ENCODE peak calls at places on chromosomes 4 and X, in six cellular contexts. P is heart left ventricle; Y is colonic mucosa; J is CD8-positive, alpha-beta T cell; E is breast epithelium; T is astrocyte. Z is an unnamed sample.

GRCh38 chrX:122091571-122091970 is 1044.2 kb downstream of the GLUD2 start:
- DNase-seq in P (no peak), J (no peak), T (no peak), Y (no peak), E (no peak), Z (peak; percentile 62)

GRCh38 chrX:23766650-23767551 is 16.1 kb upstream of the SAT1 start:
- DNase-seq in Y (no peak), J (no peak), T (no peak), P (no peak), E (no peak), Z (no peak)

GRCh38 chrX:110396777-110397176 is 38.1 kb downstream of the RTL9 start:
- DNase-seq in E (no peak), T (no peak), J (no peak), P (no peak), Y (no peak), Z (no peak)

GRCh38 chr4:40687676-40688389 is 58.2 kb upstream of the RBM47 start:
- DNase-seq in J (no peak), Y (no peak), E (no peak), P (no peak), T (no peak), Z (no peak)

GRCh38 chrX:119025900-119026299 is 46.9 kb upstream of the CT47C1 start:
- DNase-seq in P (no peak), T (no peak), Y (no peak), J (no peak), E (no peak), Z (no peak)

GRCh38 chr4:185005209-185005819 is 13.0 kb upstream of the HELT start:
- DNase-seq in E (peak; percentile 86), T (peak; percentile 27), J (peak; percentile 76), Y (peak; percentile 86), P (peak; percentile 85), Z (peak; percentile 63)

GRCh38 chr4:183362916-183363542 is 40.8 kb upstream of the CLDN24 start:
- DNase-seq in J (no peak), T (peak; percentile 29), P (no peak), Y (no peak), E (no peak), Z (no peak)

GRCh38 chr4:94695389-94695788 is 62.4 kb upstream of the BMPR1B start:
- DNase-seq in T (no peak), P (no peak), Y (no peak), J (no peak), E (no peak), Z (no peak)

GRCh38 chrX:71609095-71609750 is 9.1 kb downstream of the CXCR3 start:
- DNase-seq in J (no peak), T (no peak), P (no peak), Y (no peak), E (no peak), Z (no peak)

GRCh38 chr4:56990109-56990508 is 11.4 kb downstream of the POLR2B start:
- DNase-seq in Y (no peak), J (no peak), P (no peak), T (peak; percentile 62), E (no peak), Z (no peak)

GRCh38 chrX:42127563-42127962 is 204.2 kb upstream of the CASK start:
- DNase-seq in P (no peak), Y (no peak), J (no peak), T (no peak), E (no peak), Z (no peak)

GRCh38 chrX:50697691-50698090 is 116.3 kb downstream of the SHROOM4 start:
- DNase-seq in T (peak; percentile 86), E (no peak), P (no peak), Y (no peak), J (no peak), Z (peak; percentile 55)

GRCh38 chrX:14389682-14390081 is 139.7 kb upstream of the GLRA2 start:
- DNase-seq in E (no peak), T (no peak), P (no peak), Y (no peak), J (no peak), Z (no peak)

GRCh38 chr4:6960628-6961027 is 51.0 kb downstream of the TBC1D14 start:
- DNase-seq in J (no peak), P (no peak), E (peak; percentile 31), Y (no peak), T (no peak), Z (no peak)

GRCh38 chr4:12178614-12179263 is 750.0 kb upstream of the HS3ST1 start:
- DNase-seq in T (no peak), E (no peak), P (no peak), J (no peak), Y (no peak), Z (no peak)

GRCh38 chrX:67346667-67347066 is 197.2 kb upstream of the AR start:
- DNase-seq in J (no peak), E (no peak), T (no peak), Y (no peak), P (no peak), Z (no peak)

GRCh38 chrX:67353651-67354370 is 190.0 kb upstream of the AR start:
- DNase-seq in Y (no peak), J (no peak), E (no peak), T (no peak), P (no peak), Z (no peak)

GRCh38 chrX:67347145-67347544 is 196.7 kb upstream of the AR start:
- DNase-seq in J (no peak), Y (no peak), E (no peak), P (no peak), T (no peak), Z (no peak)

GRCh38 chrX:67346225-67346624 is 197.6 kb upstream of the AR start:
- DNase-seq in P (no peak), E (no peak), T (no peak), J (no peak), Y (no peak), Z (no peak)

DNA sequence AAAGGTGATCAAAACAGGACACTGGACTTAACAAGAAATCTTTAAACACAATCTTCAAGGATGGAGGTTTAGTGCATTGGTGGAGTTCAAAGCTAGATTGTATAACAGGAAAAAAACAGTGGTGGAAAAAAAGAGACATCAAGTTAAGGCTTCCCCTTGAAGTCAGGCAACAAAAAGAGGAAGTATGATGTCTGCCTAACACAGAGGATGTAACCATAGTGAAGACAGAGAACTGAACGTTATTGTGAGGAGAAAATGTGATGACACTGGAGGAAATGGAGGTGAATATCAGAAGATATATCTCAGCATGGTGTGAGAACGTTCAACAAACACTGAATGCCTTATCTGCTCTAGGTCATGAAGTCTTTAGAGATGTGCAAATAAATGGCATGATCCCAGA is 192.4 kb upstream of the AR start:
- DNase-seq in J (no peak), Y (no peak), T (no peak), P (no peak), E (no peak), Z (no peak)
- H3K9me3 ChIP-seq in J (no peaks in the 10 kb centered on the region), Y (no peaks in the 10 kb centered on the region), T (no peaks in the 10 kb centered on the region), P (no peaks in the 10 kb centered on the region), E (no peaks in the 10 kb centered on the region), Z (peaks cover 3% of the 10 kb centered on the region)

GRCh38 chr4:211033-211511 is 86.8 kb downstream of the ZNF718 start:
- DNase-seq in Y (no peak), E (no peak), J (no peak), T (no peak), P (no peak), Z (no peak)
- H3K9me3 ChIP-seq in Y (no peaks in the 10 kb centered on the region), E (peaks cover 5% of the 10 kb centered on the region), J (peaks cover 7% of the 10 kb centered on the region), T (peaks cover 14% of the 10 kb centered on the region), P (no peaks in the 10 kb centered on the region), Z (peaks cover 28% of the 10 kb centered on the region)

DNA sequence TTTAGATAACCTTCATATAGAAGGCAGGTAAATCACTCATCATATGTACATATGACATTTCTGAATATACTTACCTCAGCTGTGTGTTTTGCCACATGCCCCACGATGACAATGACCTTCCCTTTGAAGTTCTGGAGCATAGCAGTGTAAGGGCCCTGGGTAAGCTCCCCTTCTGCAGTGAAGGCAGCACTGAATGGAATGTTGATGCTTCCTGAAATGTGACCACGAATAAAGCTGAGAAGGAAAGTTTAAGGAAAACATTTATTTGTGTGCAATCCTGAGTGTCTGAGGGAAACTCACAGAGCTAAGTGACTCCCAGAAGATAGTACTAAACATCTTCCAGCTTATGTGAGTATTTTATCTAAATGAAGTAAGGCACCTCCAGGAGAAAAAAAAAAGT is 200.1 kb downstream of the NPNT start:
- DNase-seq in P (no peak), T (peak; percentile 6), E (no peak), J (no peak), Y (no peak), Z (no peak)
- H3K9me3 ChIP-seq in P (no peaks in the 10 kb centered on the region), T (peaks cover 5% of the 10 kb centered on the region), E (peaks cover 13% of the 10 kb centered on the region), J (peaks cover 8% of the 10 kb centered on the region), Y (no peaks in the 10 kb centered on the region), Z (peaks cover 5% of the 10 kb centered on the region)

GRCh38 chr4:19883841-19884240 is 367.9 kb upstream of the SLIT2 start:
- DNase-seq in E (no peak), P (no peak), J (no peak), T (no peak), Y (no peak), Z (no peak)

GRCh38 chr4:19888587-19888986 is 363.1 kb upstream of the SLIT2 start:
- DNase-seq in J (no peak), Y (no peak), T (no peak), E (no peak), P (no peak), Z (no peak)
- H3K9me3 ChIP-seq in J (no peaks in the 10 kb centered on the region), Y (no peaks in the 10 kb centered on the region), T (no peaks in the 10 kb centered on the region), E (no peaks in the 10 kb centered on the region), P (no peaks in the 10 kb centered on the region), Z (no peaks in the 10 kb centered on the region)

Z was measured in mammary epithelial cell.